ENCODE peak calls at places on chromosome 19, in five cellular contexts. Y, O, G, A and E are unnamed samples.

GRCh38 chr19:41398603-41399002 is 985 bp downstream of the BCKDHA start:
- DNase-seq in Y (no peak), O (no peak), G (no peak), A (no peak), E (no peak)

GRCh38 chr19:35334064-35334753 is 5.2 kb downstream of the CD22 start:
- DNase-seq in Y (no peak), O (no peak), G (no peak), A (no peak), E (no peak)

GRCh38 chr19:42121666-42122069 is 10.6 kb downstream of the POU2F2 start:
- DNase-seq in Y (peak; percentile 59), O (peak; percentile 40), G (no peak), A (peak; percentile 39), E (peak; percentile 38)

GRCh38 chr19:58387338-58388174 is 487 bp downstream of the RPS5 start:
- DNase-seq in Y (no peak), O (no peak), G (no peak), A (no peak), E (no peak)

GRCh38 chr19:34171877-34172660 is at the start of gene LSM14A:
- DNase-seq in Y (peak; percentile 91), O (peak; percentile 94), G (peak; percentile 68), A (peak; percentile 95), E (peak; percentile 85)

GRCh38 chr19:6023085-6023682 is 45.2 kb upstream of the RANBP3 start:
- DNase-seq in Y (no peak), O (no peak), G (no peak), A (no peak), E (no peak)

GRCh38 chr19:35753634-35754364 is 3.0 kb downstream of the HSPB6 start:
- DNase-seq in Y (no peak), O (no peak), G (no peak), A (no peak), E (no peak)

GRCh38 chr19:41478875-41479756 is 36.2 kb downstream of the ERICH4 start:
- DNase-seq in Y (no peak), O (no peak), G (no peak), A (no peak), E (no peak)

GRCh38 chr19:45276284-45276687 is 25.2 kb downstream of the MARK4 start:
- DNase-seq in Y (no peak), O (no peak), G (no peak), A (no peak), E (no peak)

GRCh38 chr19:38095411-38096308 is 128.4 kb downstream of the DPF1 start:
- DNase-seq in Y (no peak), O (peak; percentile 32), G (peak; percentile 16), A (peak; percentile 59), E (peak; percentile 14)

GRCh38 chr19:36115453-36116343 is at the start of gene TBCB:
- DNase-seq in Y (peak; percentile 88), O (peak; percentile 13), G (peak; percentile 42), A (peak; percentile 87), E (peak; percentile 87)

GRCh38 chr19:7176792-7177191 is 107.3 kb downstream of the ZNF557 start:
- DNase-seq in Y (no peak), O (no peak), G (no peak), A (no peak), E (no peak)
- H3K27ac ChIP-seq in Y (no peak overlapping the region), O (no peak overlapping the region), G (no peak overlapping the region), A (no peak overlapping the region), E (no peak overlapping the region)

DNA sequence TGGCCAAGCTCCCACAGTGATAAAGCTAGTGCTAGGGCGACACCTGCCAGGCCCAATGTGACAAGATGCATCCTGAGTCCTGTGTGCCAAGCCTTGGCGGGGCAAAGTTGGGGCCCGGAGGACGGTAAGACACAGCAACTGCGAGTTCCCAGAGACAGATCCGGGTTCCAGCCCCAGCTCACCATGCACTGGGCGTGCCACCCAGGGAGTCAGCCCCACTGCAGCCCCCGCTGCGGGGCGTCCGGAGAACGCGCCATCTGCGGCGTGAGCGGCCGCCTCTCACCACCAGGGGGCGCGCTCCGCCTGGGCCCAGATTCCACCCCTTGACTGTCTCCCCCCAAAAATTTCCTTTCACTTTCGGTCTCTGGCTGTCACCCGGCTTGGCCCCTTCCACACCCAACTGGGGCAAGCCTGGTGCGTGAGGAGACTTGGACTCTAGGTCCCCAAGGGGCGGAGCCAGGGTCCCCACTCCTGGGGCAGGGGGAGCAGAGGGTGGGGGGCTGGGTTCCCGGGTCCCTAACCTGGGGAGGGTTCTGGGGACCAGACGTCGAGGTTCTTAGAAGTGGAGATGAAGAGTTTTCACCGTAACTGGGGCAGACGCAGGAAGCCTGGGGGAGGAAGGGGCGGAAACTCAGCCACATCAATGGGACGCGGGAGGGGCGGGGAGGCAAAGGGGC is at the start of gene FLT3LG:
- DNase-seq in Y (peak; percentile 85), O (peak; percentile 95), G (no peak), A (peak; percentile 82), E (peak; percentile 12)
- H3K27ac ChIP-seq in Y (peak within 1 kb of the TSS; percentile 74), O (peak within 1 kb of the TSS; percentile 95), G (peak within 1 kb of the TSS; percentile 72), A (peak within 1 kb of the TSS; percentile 91), E (peak within 1 kb of the TSS; percentile 69)

DNA sequence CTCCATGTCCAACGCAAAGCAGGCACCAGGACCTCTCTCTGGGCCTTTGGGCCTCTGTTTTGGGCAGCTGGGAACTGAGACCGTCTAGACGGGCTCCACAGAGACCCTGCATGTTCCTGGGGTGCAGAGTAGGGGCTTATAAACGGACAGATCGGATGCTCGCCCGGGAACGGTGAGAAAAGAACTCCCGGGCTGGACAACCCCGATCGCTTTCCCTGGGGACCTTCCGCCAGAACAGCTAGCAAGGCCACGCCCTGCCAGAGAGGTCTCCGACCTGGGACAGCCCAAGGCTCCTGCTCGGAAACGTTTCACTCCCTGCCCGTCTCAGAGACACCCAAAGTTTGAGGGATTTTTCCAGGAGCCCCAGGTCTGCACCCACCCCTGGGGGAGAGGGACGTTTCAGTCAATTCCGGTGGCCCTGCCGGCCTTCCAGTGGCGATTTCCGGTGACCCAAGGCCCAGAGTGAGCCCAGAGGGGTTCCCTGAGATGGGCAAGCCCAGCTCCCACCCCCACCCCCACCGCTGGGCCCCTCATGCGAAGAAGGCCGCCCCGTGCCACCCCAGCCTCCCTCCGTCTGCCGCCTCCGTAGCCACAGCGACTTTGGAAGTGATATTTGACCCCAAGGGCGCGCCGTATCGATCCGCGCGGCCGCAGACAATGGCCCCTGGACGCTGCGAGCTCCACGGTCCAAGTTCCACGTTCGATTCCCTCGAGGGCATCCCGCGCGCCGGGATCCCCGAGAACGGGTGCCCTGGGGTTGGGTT is 1.7 kb downstream of the NR2F6 start:
- DNase-seq in Y (no peak), O (no peak), G (no peak), A (peak; percentile 66), E (no peak)
- H3K27ac ChIP-seq in Y (peak overlapping the region; percentile 70), O (no peak overlapping the region), G (peak overlapping the region; percentile 75), A (peak overlapping the region; percentile 87), E (peak overlapping the region; percentile 53)

GRCh38 chr19:30362156-30362754 is 9.9 kb upstream of the ZNF536 start:
- DNase-seq in Y (no peak), O (no peak), G (no peak), A (no peak), E (no peak)
- H3K27ac ChIP-seq in Y (no peak overlapping the region), O (no peak overlapping the region), G (no peak overlapping the region), A (no peak overlapping the region), E (peak overlapping the region; percentile 77)

DNA sequence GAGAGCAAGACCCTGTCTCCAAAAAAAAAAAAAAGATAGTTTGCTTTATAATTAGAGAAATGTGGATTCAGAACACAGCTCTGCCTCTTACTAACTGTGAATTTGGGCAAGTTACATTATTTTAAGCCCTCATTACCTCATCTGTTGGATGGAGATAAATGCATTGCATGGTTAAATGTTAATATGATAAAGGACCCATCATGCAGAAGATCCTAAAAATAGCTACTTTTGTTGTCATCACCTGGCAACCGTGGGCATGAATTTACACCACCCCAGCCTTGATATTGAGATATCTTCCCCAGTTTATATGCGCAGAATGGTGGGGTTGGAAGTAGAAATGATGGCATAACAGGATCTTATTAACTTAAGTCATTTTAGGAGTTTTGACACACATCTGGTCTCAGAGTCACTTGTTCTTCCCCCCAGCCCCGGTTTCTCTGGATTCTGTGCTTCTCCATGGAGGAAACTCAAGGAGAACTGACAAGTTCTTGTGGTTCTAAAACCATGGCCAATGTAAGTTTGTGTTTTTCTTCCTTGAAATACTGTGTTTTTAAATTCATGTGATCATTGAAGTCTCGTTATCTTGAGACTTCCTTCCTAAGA is 8.9 kb downstream of the ZNF546 start:
- DNase-seq in Y (no peak), O (no peak), G (no peak), A (no peak), E (no peak)
- H3K27ac ChIP-seq in Y (peak overlapping the region; percentile 56), O (no peak overlapping the region), G (no peak overlapping the region), A (peak overlapping the region; percentile 68), E (no peak overlapping the region)

GRCh38 chr19:29630661-29631060 is 24.6 kb downstream of the POP4 start:
- DNase-seq in Y (no peak), O (no peak), G (no peak), A (no peak), E (no peak)
- H3K27ac ChIP-seq in Y (no peak overlapping the region), O (no peak overlapping the region), G (no peak overlapping the region), A (no peak overlapping the region), E (no peak overlapping the region)

GRCh38 chr19:4543856-4544647 is 4.2 kb upstream of the LRG1 start:
- DNase-seq in Y (no peak), O (no peak), G (no peak), A (no peak), E (no peak)

GRCh38 chr19:4541114-4541805 is 1.4 kb upstream of the LRG1 start:
- DNase-seq in Y (no peak), O (no peak), G (no peak), A (no peak), E (no peak)

GRCh38 chr19:4539697-4540581 is at the start of gene LRG1:
- DNase-seq in Y (no peak), O (no peak), G (no peak), A (no peak), E (no peak)

GRCh38 chr19:4543444-4543843 is 3.6 kb upstream of the LRG1 start:
- DNase-seq in Y (no peak), O (no peak), G (no peak), A (no peak), E (no peak)

GRCh38 chr19:4542896-4543351 is 3.1 kb upstream of the LRG1 start:
- DNase-seq in Y (no peak), O (no peak), G (no peak), A (no peak), E (no peak)
- H3K27ac ChIP-seq in Y (no peak overlapping the region), O (no peak overlapping the region), G (no peak overlapping the region), A (no peak overlapping the region), E (no peak overlapping the region)

GRCh38 chr19:458091-459042 is 2.5 kb downstream of the SHC2 start:
- DNase-seq in Y (no peak), O (no peak), G (no peak), A (no peak), E (no peak)

GRCh38 chr19:461664-462551 is 1.1 kb upstream of the SHC2 start:
- DNase-seq in Y (no peak), O (no peak), G (no peak), A (peak; percentile 40), E (no peak)

GRCh38 chr19:463483-464130 is 2.8 kb upstream of the SHC2 start:
- DNase-seq in Y (no peak), O (no peak), G (no peak), A (no peak), E (no peak)

GRCh38 chr19:459724-460511 is 915 bp downstream of the SHC2 start:
- DNase-seq in Y (no peak), O (no peak), G (no peak), A (peak; percentile 82), E (peak; percentile 56)

GRCh38 chr19:460877-461609 is at the start of gene SHC2:
- DNase-seq in Y (no peak), O (no peak), G (no peak), A (peak; percentile 54), E (peak; percentile 51)
- H3K27ac ChIP-seq in Y (peak within 1 kb of the TSS; percentile 38), O (no peak within 1 kb of the TSS), G (no peak within 1 kb of the TSS), A (peak within 1 kb of the TSS; percentile 90), E (peak within 1 kb of the TSS; percentile 55)